ENCODE peak calls at places on chromosomes 11 and 22, in six cellular contexts. One of them, this sample, is unnamed.

GRCh38 chr11:65429069-65429681 is 6.6 kb downstream of the NEAT1 start:
- DNase-seq in mesenchymal stem cell: peak
- DNase-seq in H1: no peak
- DNase-seq in IMR-90: peak
- DNase-seq in neuronal stem cell: no peak
- DNase-seq in trophoblast cell: peak
- DNase-seq in this sample: peak

GRCh38 chr11:1153105-1153950 is 4.4 kb upstream of the MUC5AC start:
- DNase-seq in mesenchymal stem cell: no peak
- DNase-seq in H1: no peak
- DNase-seq in IMR-90: no peak
- DNase-seq in neuronal stem cell: no peak
- DNase-seq in trophoblast cell: no peak
- DNase-seq in this sample: no peak

GRCh38 chr11:59283825-59284772 is 71.4 kb upstream of the MPEG1 start:
- DNase-seq in mesenchymal stem cell: peak
- DNase-seq in H1: no peak
- DNase-seq in IMR-90: peak
- DNase-seq in neuronal stem cell: peak
- DNase-seq in trophoblast cell: peak
- DNase-seq in this sample: peak

GRCh38 chr22:43182118-43182517 is 4.8 kb downstream of the TTLL12 start:
- DNase-seq in mesenchymal stem cell: no peak
- DNase-seq in H1: no peak
- DNase-seq in IMR-90: no peak
- DNase-seq in neuronal stem cell: no peak
- DNase-seq in trophoblast cell: no peak
- DNase-seq in this sample: no peak

GRCh38 chr11:359181-359714 is 10.1 kb upstream of the B4GALNT4 start:
- DNase-seq in mesenchymal stem cell: no peak
- DNase-seq in H1: no peak
- DNase-seq in IMR-90: no peak
- DNase-seq in neuronal stem cell: no peak
- DNase-seq in trophoblast cell: peak
- DNase-seq in this sample: no peak

GRCh38 chr11:62430350-62430749 is 11.5 kb downstream of the SCGB1A1 start:
- DNase-seq in mesenchymal stem cell: no peak
- DNase-seq in H1: no peak
- DNase-seq in IMR-90: no peak
- DNase-seq in neuronal stem cell: no peak
- DNase-seq in trophoblast cell: no peak
- DNase-seq in this sample: no peak

GRCh38 chr11:96753997-96754396 is 364.2 kb downstream of the JRKL start:
- DNase-seq in mesenchymal stem cell: no peak
- DNase-seq in H1: no peak
- DNase-seq in IMR-90: no peak
- DNase-seq in neuronal stem cell: no peak
- DNase-seq in trophoblast cell: no peak
- DNase-seq in this sample: no peak

GRCh38 chr11:65695459-65696241 is 16.4 kb upstream of the KAT5 start:
- DNase-seq in mesenchymal stem cell: no peak
- DNase-seq in H1: no peak
- DNase-seq in IMR-90: no peak
- DNase-seq in neuronal stem cell: no peak
- DNase-seq in trophoblast cell: no peak
- DNase-seq in this sample: no peak

GRCh38 chr11:119376197-119376847 is 5.2 kb downstream of the USP2 start:
- DNase-seq in mesenchymal stem cell: no peak
- DNase-seq in H1: no peak
- DNase-seq in IMR-90: peak
- DNase-seq in neuronal stem cell: no peak
- DNase-seq in trophoblast cell: no peak
- DNase-seq in this sample: no peak

GRCh38 chr22:40183029-40183581 is 5.4 kb downstream of the TNRC6B start:
- DNase-seq in mesenchymal stem cell: peak
- DNase-seq in H1: no peak
- DNase-seq in IMR-90: peak
- DNase-seq in neuronal stem cell: no peak
- DNase-seq in trophoblast cell: peak
- DNase-seq in this sample: peak

GRCh38 chr11:26134481-26135355 is 197.2 kb upstream of the ANO3 start:
- DNase-seq in mesenchymal stem cell: peak
- DNase-seq in H1: no peak
- DNase-seq in IMR-90: peak
- DNase-seq in neuronal stem cell: peak
- DNase-seq in trophoblast cell: peak
- DNase-seq in this sample: peak

GRCh38 chr22:21755855-21756284 is 20.3 kb upstream of the YPEL1 start:
- DNase-seq in mesenchymal stem cell: peak
- DNase-seq in H1: no peak
- DNase-seq in IMR-90: peak
- DNase-seq in neuronal stem cell: no peak
- DNase-seq in trophoblast cell: no peak
- DNase-seq in this sample: no peak

GRCh38 chr22:49503321-49503720 is 324.4 kb downstream of the BRD1 start:
- DNase-seq in mesenchymal stem cell: no peak
- DNase-seq in H1: no peak
- DNase-seq in IMR-90: no peak
- DNase-seq in neuronal stem cell: no peak
- DNase-seq in trophoblast cell: no peak
- DNase-seq in this sample: no peak

GRCh38 chr22:38317995-38318715 is 922 bp upstream of the CSNK1E start:
- DNase-seq in mesenchymal stem cell: peak
- DNase-seq in H1: no peak
- DNase-seq in IMR-90: peak
- DNase-seq in neuronal stem cell: no peak
- DNase-seq in trophoblast cell: peak
- DNase-seq in this sample: peak

GRCh38 chr11:130904380-130904779 is 11.9 kb downstream of the SNX19 start:
- DNase-seq in mesenchymal stem cell: peak
- DNase-seq in H1: no peak
- DNase-seq in IMR-90: no peak
- DNase-seq in neuronal stem cell: no peak
- DNase-seq in trophoblast cell: no peak
- DNase-seq in this sample: peak

GRCh38 chr11:106011481-106011880 is 10.6 kb downstream of the MSANTD4 start:
- DNase-seq in mesenchymal stem cell: no peak
- DNase-seq in H1: no peak
- DNase-seq in IMR-90: no peak
- DNase-seq in neuronal stem cell: no peak
- DNase-seq in trophoblast cell: no peak
- DNase-seq in this sample: no peak

GRCh38 chr22:38125038-38125610 is 14.6 kb upstream of the BAIAP2L2 start:
- DNase-seq in mesenchymal stem cell: no peak
- DNase-seq in H1: no peak
- DNase-seq in IMR-90: no peak
- DNase-seq in neuronal stem cell: no peak
- DNase-seq in trophoblast cell: no peak
- DNase-seq in this sample: no peak

GRCh38 chr11:2927851-2928604 is 1.2 kb downstream of the PHLDA2 start:
- DNase-seq in mesenchymal stem cell: peak
- DNase-seq in H1: no peak
- DNase-seq in IMR-90: peak
- DNase-seq in neuronal stem cell: no peak
- DNase-seq in trophoblast cell: no peak
- DNase-seq in this sample: no peak

GRCh38 chr22:46057762-46058420 is 80.9 kb upstream of the WNT7B start:
- DNase-seq in mesenchymal stem cell: no peak
- DNase-seq in H1: no peak
- DNase-seq in IMR-90: no peak
- DNase-seq in neuronal stem cell: no peak
- DNase-seq in trophoblast cell: no peak
- DNase-seq in this sample: no peak

GRCh38 chr11:43021466-43021865 is 290.3 kb upstream of the API5 start:
- DNase-seq in mesenchymal stem cell: no peak
- DNase-seq in H1: no peak
- DNase-seq in IMR-90: no peak
- DNase-seq in neuronal stem cell: no peak
- DNase-seq in trophoblast cell: no peak
- DNase-seq in this sample: peak

GRCh38 chr11:109772846-109773400 is 320.3 kb upstream of the ZC3H12C start:
- DNase-seq in mesenchymal stem cell: no peak
- DNase-seq in H1: no peak
- DNase-seq in IMR-90: no peak
- DNase-seq in neuronal stem cell: no peak
- DNase-seq in trophoblast cell: no peak
- DNase-seq in this sample: no peak

GRCh38 chr11:103987631-103988594 is 48.5 kb upstream of the DDI1 start:
- DNase-seq in mesenchymal stem cell: no peak
- DNase-seq in H1: peak
- DNase-seq in IMR-90: peak
- DNase-seq in neuronal stem cell: no peak
- DNase-seq in trophoblast cell: no peak
- DNase-seq in this sample: no peak

GRCh38 chr11:78343303-78343702 is 74.3 kb downstream of the GAB2 start:
- DNase-seq in mesenchymal stem cell: no peak
- DNase-seq in H1: no peak
- DNase-seq in IMR-90: no peak
- DNase-seq in neuronal stem cell: no peak
- DNase-seq in trophoblast cell: no peak
- DNase-seq in this sample: no peak

GRCh38 chr22:41117127-41117965 is 25.0 kb downstream of the EP300 start:
- DNase-seq in mesenchymal stem cell: no peak
- DNase-seq in H1: no peak
- DNase-seq in IMR-90: no peak
- DNase-seq in neuronal stem cell: no peak
- DNase-seq in trophoblast cell: peak
- DNase-seq in this sample: no peak

GRCh38 chr11:4095509-4096230 is 1.1 kb downstream of the RRM1 start:
- DNase-seq in mesenchymal stem cell: peak
- DNase-seq in H1: no peak
- DNase-seq in IMR-90: peak
- DNase-seq in neuronal stem cell: no peak
- DNase-seq in trophoblast cell: peak
- DNase-seq in this sample: peak
- H3K4me3 ChIP-seq in mesenchymal stem cell: peak
- H3K4me3 ChIP-seq in H1: peak
- H3K4me3 ChIP-seq in IMR-90: peak
- H3K4me3 ChIP-seq in neuronal stem cell: peak
- H3K4me3 ChIP-seq in trophoblast cell: peak
- H3K4me3 ChIP-seq in this sample: peak

DNA sequence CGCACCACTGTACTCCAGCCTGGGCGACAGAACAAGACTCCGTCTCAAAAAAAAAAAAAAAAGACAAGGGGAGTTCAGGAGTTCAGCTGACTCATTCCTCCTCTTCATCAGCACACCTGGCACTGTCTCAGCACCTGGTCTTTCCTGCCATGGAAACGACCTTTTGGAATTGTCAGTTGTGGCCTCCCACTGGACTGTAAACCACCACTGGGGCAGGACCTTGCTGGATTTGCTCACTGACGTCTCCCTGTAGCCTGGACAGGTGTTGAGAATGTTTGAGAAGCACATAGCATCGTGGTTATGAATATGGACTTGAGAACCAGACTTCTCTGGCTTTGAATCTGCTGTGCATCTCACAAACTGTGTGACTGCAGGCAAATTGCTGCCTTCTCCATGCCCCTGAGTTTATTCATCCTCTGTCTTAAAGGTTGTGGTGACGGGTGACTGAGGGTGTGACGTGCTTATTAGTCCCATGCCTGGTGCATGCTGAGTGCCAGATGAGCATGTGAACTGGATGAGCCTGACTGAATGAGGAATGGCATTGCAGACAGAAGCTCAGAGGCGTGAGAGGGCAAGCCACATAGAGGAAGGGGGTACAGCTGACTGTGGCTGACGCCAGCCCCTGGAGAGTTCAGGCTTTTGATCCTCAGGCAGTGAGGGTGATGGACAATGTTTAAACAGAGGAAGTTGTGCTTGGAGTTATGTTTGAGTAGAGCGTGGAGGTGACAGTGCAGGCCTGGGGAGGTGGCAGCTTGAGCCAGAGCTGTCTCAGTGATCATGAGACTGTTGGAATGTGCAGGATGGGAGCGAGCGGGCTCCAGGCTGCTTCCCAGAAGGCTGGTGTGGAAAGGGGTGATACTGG is 12.7 kb downstream of the TOM1 start:
- DNase-seq in mesenchymal stem cell: no peak
- DNase-seq in H1: no peak
- DNase-seq in IMR-90: peak
- DNase-seq in neuronal stem cell: no peak
- DNase-seq in trophoblast cell: peak
- DNase-seq in this sample: no peak
- H3K4me2 ChIP-seq in mesenchymal stem cell: no peak
- H3K4me2 ChIP-seq in H1: no peak
- H3K4me2 ChIP-seq in IMR-90: no peak
- H3K4me2 ChIP-seq in neuronal stem cell: no peak
- H3K4me2 ChIP-seq in trophoblast cell: no peak
- H3K4me2 ChIP-seq in this sample: no peak

GRCh38 chr11:70646272-70647049 is 248.1 kb downstream of the CTTN start:
- DNase-seq in mesenchymal stem cell: no peak
- DNase-seq in H1: no peak
- DNase-seq in IMR-90: no peak
- DNase-seq in neuronal stem cell: no peak
- DNase-seq in trophoblast cell: no peak
- DNase-seq in this sample: no peak
- H2AK5ac ChIP-seq in mesenchymal stem cell: no peak
- H2AK5ac ChIP-seq in H1: peak
- H2AK5ac ChIP-seq in IMR-90: no peak
- H2AK5ac ChIP-seq in neuronal stem cell: peak
- H2AK5ac ChIP-seq in trophoblast cell: no peak
- H2AK5ac ChIP-seq in this sample: no peak

DNA sequence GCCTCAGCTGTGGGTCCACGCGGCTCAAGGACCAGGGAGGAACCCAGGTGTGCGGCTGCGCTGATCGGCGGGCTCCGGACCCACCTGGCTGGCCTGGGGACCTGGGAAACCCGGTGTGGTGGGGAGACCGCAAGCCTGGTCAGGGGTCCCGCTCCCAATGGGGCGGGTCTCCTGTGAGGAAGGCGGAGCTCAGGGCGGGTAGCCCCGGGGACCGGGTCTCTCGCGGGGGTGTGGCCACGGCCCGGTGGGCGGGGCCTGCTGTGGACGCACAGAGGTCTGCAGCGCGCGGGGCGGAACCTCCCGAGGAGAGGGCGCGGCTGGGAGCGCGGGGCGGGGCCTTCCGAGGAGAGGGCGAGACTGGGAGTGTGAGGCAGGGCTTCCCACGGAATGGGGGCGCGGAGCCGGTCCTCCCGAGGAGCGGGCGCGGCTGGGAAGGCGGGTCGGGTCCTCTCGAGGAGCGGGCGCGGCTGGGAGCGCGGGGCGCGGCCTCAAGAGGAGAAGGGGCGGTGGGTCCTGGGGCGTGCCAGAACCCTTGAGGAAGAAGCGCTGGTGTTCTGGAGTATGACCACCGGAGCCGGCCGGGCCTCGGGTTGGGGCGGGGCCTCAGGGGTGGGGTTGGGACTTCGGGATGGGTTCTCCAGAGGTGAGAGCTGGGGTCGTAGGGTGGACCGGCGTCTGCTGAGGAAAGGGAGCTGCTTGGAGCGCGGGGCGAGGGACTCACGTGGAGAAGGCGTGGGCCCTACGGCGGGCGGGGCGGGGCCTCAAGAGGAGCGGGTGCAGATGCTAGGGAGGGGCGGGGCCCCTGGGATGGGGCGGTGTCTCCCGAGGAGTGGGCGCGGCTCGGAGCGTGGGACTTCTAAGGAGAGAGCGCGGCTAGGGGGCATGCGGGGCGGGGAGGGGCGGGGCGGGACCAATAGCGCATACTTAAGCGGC is 20.8 kb downstream of the DGCR6L start:
- DNase-seq in mesenchymal stem cell: peak
- DNase-seq in H1: peak
- DNase-seq in IMR-90: peak
- DNase-seq in neuronal stem cell: peak
- DNase-seq in trophoblast cell: peak
- DNase-seq in this sample: peak
- H3K4me3 ChIP-seq in mesenchymal stem cell: peak
- H3K4me3 ChIP-seq in H1: peak
- H3K4me3 ChIP-seq in IMR-90: peak
- H3K4me3 ChIP-seq in neuronal stem cell: peak
- H3K4me3 ChIP-seq in trophoblast cell: peak
- H3K4me3 ChIP-seq in this sample: peak

This sample was measured in mesendoderm.